ENCODE peak calls at places on chromosomes 3 and 15, in four cellular contexts. P is HS-5, R is EL, Z is heart left ventricle. A is an unnamed sample.

GRCh38 chr3:45477838-45478237 is 89.5 kb downstream of the LARS2 start:
- DNase-seq in P (no peak), R (no peak), Z (no peak), A (no peak)

GRCh38 chr3:117754841-117755240 is 1045.3 kb downstream of the TUSC7 start:
- DNase-seq in P (no peak), R (no peak), Z (no peak), A (no peak)

GRCh38 chr3:109643590-109643989 is 306.2 kb upstream of the DPPA4 start:
- DNase-seq in P (peak), R (peak), Z (no peak), A (peak)

GRCh38 chr3:114709102-114709501 is 415.3 kb downstream of the TIGIT start:
- DNase-seq in P (no peak), R (no peak), Z (no peak), A (peak)

GRCh38 chr3:193563999-193564398 is 9.3 kb upstream of the ATP13A4 start:
- DNase-seq in P (no peak), R (no peak), Z (no peak), A (peak)

GRCh38 chr15:24848050-24848449 is 106.7 kb upstream of the SNRPN start:
- DNase-seq in P (no peak), R (no peak), Z (peak), A (no peak)

GRCh38 chr15:64742385-64742784 is 33.0 kb downstream of the RBPMS2 start:
- DNase-seq in P (no peak), R (no peak), Z (peak), A (no peak)

GRCh38 chr3:108664266-108664665 is 74.7 kb downstream of the DZIP3 start:
- DNase-seq in P (no peak), R (no peak), Z (no peak), A (no peak)

GRCh38 chr3:195236801-195237570 is 34.0 kb downstream of the XXYLT1 start:
- DNase-seq in P (no peak), R (no peak), Z (no peak), A (no peak)

GRCh38 chr15:101295607-101296225 is 668 bp upstream of the SNRPA1 start:
- DNase-seq in P (no peak), R (no peak), Z (no peak), A (no peak)

GRCh38 chr3:31668258-31668657 is 135.5 kb downstream of the STT3B start:
- DNase-seq in P (no peak), R (no peak), Z (no peak), A (no peak)

GRCh38 chr3:17032407-17033034 is 147.8 kb downstream of the PLCL2 start:
- DNase-seq in P (no peak), R (peak), Z (no peak), A (peak)

GRCh38 chr15:73599934-73600333 is 33.3 kb downstream of the NPTN start:
- DNase-seq in P (peak), R (peak), Z (no peak), A (peak)

GRCh38 chr3:94036909-94037507 is 8.6 kb upstream of the STX19 start:
- DNase-seq in P (peak), R (peak), Z (no peak), A (peak)

GRCh38 chr3:110697961-110698360 is 373.7 kb upstream of the NECTIN3 start:
- DNase-seq in P (no peak), R (peak), Z (no peak), A (peak)

GRCh38 chr3:72829701-72830100 is 18.5 kb downstream of the SHQ1 start:
- DNase-seq in P (no peak), R (peak), Z (no peak), A (no peak)

GRCh38 chr3:76669305-76669704 is 370.6 kb upstream of the ROBO2 start:
- DNase-seq in P (no peak), R (no peak), Z (no peak), A (no peak)

GRCh38 chr3:119359476-119359998 is 65.4 kb downstream of the ARHGAP31 start:
- DNase-seq in P (no peak), R (no peak), Z (no peak), A (no peak)

GRCh38 chr15:99137111-99137546 is 32.2 kb downstream of the SYNM start:
- DNase-seq in P (no peak), R (no peak), Z (no peak), A (no peak)

GRCh38 chr3:174125267-174125844 is 727.8 kb downstream of the NLGN1 start:
- DNase-seq in P (no peak), R (peak), Z (no peak), A (peak)

GRCh38 chr15:99909914-99910313 is 176.7 kb upstream of the LYSMD4 start:
- DNase-seq in P (no peak), R (no peak), Z (no peak), A (peak)

GRCh38 chr3:52058111-52058510 is 1.7 kb upstream of the DUSP7 start:
- DNase-seq in P (no peak), R (no peak), Z (no peak), A (no peak)

GRCh38 chr3:49563040-49563578 is 8.8 kb downstream of the BSN start:
- DNase-seq in P (no peak), R (no peak), Z (no peak), A (no peak)

GRCh38 chr15:101206173-101206572 is 45.7 kb downstream of the CHSY1 start:
- DNase-seq in P (no peak), R (peak), Z (no peak), A (peak)

GRCh38 chr3:157438371-157438735 is 1.7 kb downstream of the PTX3 start:
- DNase-seq in P (no peak), R (peak), Z (no peak), A (peak)

GRCh38 chr3:152444029-152444641 is 175.4 kb downstream of the MBNL1 start:
- DNase-seq in P (peak), R (peak), Z (no peak), A (peak)

A was measured in M059J.